ENCODE peak calls at places on chromosomes 12 and 14, in nine cellular contexts. K is left lung; O is Calu3; L is MCF 10A; D is RPMI7951; H is SW480; M is stimulated activated CD4-positive, alpha-beta T cell treated with anti-CD3 and anti-CD28 coated beads, Interleukin-1b, Interleukin-23, amount 100 ng/mL, for 48 hours; W is neural progenitor cell; B is COR-L47. A is an unnamed sample.

GRCh38 chr14:69666112-69666511 is 54.7 kb downstream of the SUSD6 start:
- DNase-seq in K (no peak), O (no peak), L (no peak), D (no peak), H (no peak), M (no peak), W (no peak), B (no peak), A (no peak)

GRCh38 chr14:61537567-61538463 is 157.5 kb upstream of the HIF1A start:
- DNase-seq in K (no peak), O (peak), L (peak), D (peak), H (peak), M (peak), W (peak), B (peak), A (peak)

GRCh38 chr12:75725505-75726120 is 214.2 kb upstream of the KRR1 start:
- DNase-seq in K (no peak), O (peak), L (peak), D (peak), H (peak), M (no peak), W (no peak), B (peak), A (peak)

GRCh38 chr12:12219664-12220063 is 47.2 kb downstream of the LRP6 start:
- DNase-seq in K (no peak), O (no peak), L (no peak), D (no peak), H (no peak), M (no peak), W (no peak), B (no peak), A (no peak)

GRCh38 chr14:78358631-78359030 is 188.5 kb downstream of the NRXN3 start:
- DNase-seq in K (no peak), O (no peak), L (no peak), D (no peak), H (no peak), M (no peak), W (no peak), B (no peak), A (no peak)

GRCh38 chr14:88233915-88234314 is 89.2 kb downstream of the KCNK10 start:
- DNase-seq in K (no peak), O (peak), L (peak), D (peak), H (no peak), M (no peak), W (peak), B (peak), A (no peak)

GRCh38 chr12:52277486-52278245 is 3.2 kb downstream of the KRT86 start:
- DNase-seq in K (no peak), O (no peak), L (no peak), D (no peak), H (peak), M (no peak), W (no peak), B (no peak), A (no peak)

GRCh38 chr14:43896044-43896443 is 611.0 kb downstream of the FSCB start:
- DNase-seq in K (no peak), O (no peak), L (no peak), D (no peak), H (no peak), M (no peak), W (no peak), B (no peak), A (no peak)

GRCh38 chr14:99260652-99261551 is 11.1 kb downstream of the BCL11B start:
- DNase-seq in K (no peak), O (no peak), L (no peak), D (no peak), H (no peak), M (no peak), W (peak), B (no peak), A (no peak)

GRCh38 chr14:67480011-67480410 is 8.5 kb downstream of the TMEM229B start:
- DNase-seq in K (no peak), O (no peak), L (no peak), D (no peak), H (no peak), M (no peak), W (no peak), B (peak), A (no peak)

GRCh38 chr14:100294213-100294962 is 11.9 kb downstream of the SLC25A29 start:
- DNase-seq in K (peak), O (no peak), L (no peak), D (no peak), H (no peak), M (no peak), W (no peak), B (no peak), A (no peak)

GRCh38 chr12:110689601-110690430 is 901 bp upstream of the HVCN1 start:
- DNase-seq in K (peak), O (peak), L (no peak), D (peak), H (no peak), M (peak), W (peak), B (no peak), A (no peak)

GRCh38 chr12:127893875-127894635 is 372.9 kb upstream of the TMEM132C start:
- DNase-seq in K (no peak), O (no peak), L (no peak), D (no peak), H (peak), M (no peak), W (peak), B (no peak), A (peak)

GRCh38 chr12:96063046-96063445 is 27.7 kb upstream of the LTA4H start:
- DNase-seq in K (no peak), O (no peak), L (peak), D (peak), H (no peak), M (no peak), W (no peak), B (peak), A (peak)

GRCh38 chr12:106380954-106381353 is 23.4 kb downstream of the POLR3B start:
- DNase-seq in K (no peak), O (no peak), L (no peak), D (no peak), H (no peak), M (no peak), W (no peak), B (no peak), A (no peak)

GRCh38 chr12:10033783-10034381 is 3.4 kb downstream of the CLEC9A start:
- DNase-seq in K (no peak), O (no peak), L (peak), D (peak), H (peak), M (no peak), W (no peak), B (no peak), A (peak)